ENCODE peak calls at places on chromosomes 2 and 18, in five cellular contexts. B is fibroblast of lung, M is AG09309, O is foreskin fibroblast, Z is uterus. Y is an unnamed sample.

GRCh38 chr2:9360110-9360509 is 63.2 kb downstream of the ITGB1BP1 start:
- DNase-seq in B (no peak), M (no peak), O (no peak), Z (no peak), Y (no peak)

GRCh38 chr18:58845913-58846312 is 18.8 kb upstream of the ZNF532 start:
- DNase-seq in B (no peak), M (no peak), O (no peak), Z (no peak), Y (no peak)

GRCh38 chr2:149606251-149606811 is 18.8 kb upstream of the MMADHC start:
- DNase-seq in B (no peak), M (no peak), O (peak; percentile 54), Z (no peak), Y (no peak)

GRCh38 chr18:3036108-3036507 is 23.2 kb upstream of the LPIN2 start:
- DNase-seq in B (no peak), M (no peak), O (no peak), Z (no peak), Y (no peak)

GRCh38 chr2:71385008-71385407 is 53.4 kb downstream of the ZNF638 start:
- DNase-seq in B (peak; percentile 94), M (peak; percentile 18), O (peak; percentile 86), Z (no peak), Y (peak; percentile 24)

GRCh38 chr2:198077477-198077876 is 273.1 kb downstream of the PLCL1 start:
- DNase-seq in B (no peak), M (no peak), O (no peak), Z (no peak), Y (no peak)

GRCh38 chr2:182652326-182652725 is 63.7 kb upstream of the DNAJC10 start:
- DNase-seq in B (no peak), M (no peak), O (no peak), Z (no peak), Y (no peak)

GRCh38 chr2:218368621-218369153 is 12.0 kb downstream of the CATIP start:
- DNase-seq in B (peak; percentile 15), M (no peak), O (peak; percentile 43), Z (peak; percentile 63), Y (no peak)

GRCh38 chr2:128573116-128573515 is 254.4 kb upstream of the HS6ST1 start:
- DNase-seq in B (no peak), M (no peak), O (no peak), Z (no peak), Y (no peak)

GRCh38 chr2:190636362-190636761 is 12.5 kb upstream of the NAB1 start:
- DNase-seq in B (peak; percentile 82), M (no peak), O (peak; percentile 70), Z (no peak), Y (no peak)

GRCh38 chr2:28904295-28904694 is 9.8 kb downstream of the WDR43 start:
- DNase-seq in B (peak; percentile 46), M (peak; percentile 37), O (peak; percentile 44), Z (no peak), Y (no peak)

GRCh38 chr2:51158236-51158635 is 126.3 kb upstream of the NRXN1 start:
- DNase-seq in B (no peak), M (no peak), O (no peak), Z (no peak), Y (no peak)

GRCh38 chr2:27194538-27195354 is 17.1 kb upstream of the ATRAID start:
- DNase-seq in B (no peak), M (no peak), O (no peak), Z (no peak), Y (no peak)

GRCh38 chr2:138931284-138932256 is 151.4 kb upstream of the NXPH2 start:
- DNase-seq in B (no peak), M (no peak), O (no peak), Z (no peak), Y (no peak)

GRCh38 chr18:3151379-3152264 is 68.1 kb downstream of the MYOM1 start:
- DNase-seq in B (peak; percentile 54), M (peak; percentile 1), O (peak; percentile 65), Z (no peak), Y (no peak)

GRCh38 chr2:190585000-190585678 is 50.6 kb upstream of the NEMP2 start:
- DNase-seq in B (no peak), M (no peak), O (peak; percentile 61), Z (no peak), Y (peak; percentile 47)

GRCh38 chr18:11728247-11728646 is 39.2 kb downstream of the GNAL start:
- DNase-seq in B (peak; percentile 36), M (no peak), O (peak; percentile 17), Z (no peak), Y (no peak)

GRCh38 chr2:112648081-112648480 is 2.3 kb downstream of the SLC20A1 start:
- DNase-seq in B (no peak), M (no peak), O (no peak), Z (no peak), Y (no peak)

GRCh38 chr2:208142255-208142924 is 3.6 kb downstream of the CRYGB start:
- DNase-seq in B (peak; percentile 8), M (peak; percentile 4), O (peak; percentile 46), Z (no peak), Y (no peak)

DNA sequence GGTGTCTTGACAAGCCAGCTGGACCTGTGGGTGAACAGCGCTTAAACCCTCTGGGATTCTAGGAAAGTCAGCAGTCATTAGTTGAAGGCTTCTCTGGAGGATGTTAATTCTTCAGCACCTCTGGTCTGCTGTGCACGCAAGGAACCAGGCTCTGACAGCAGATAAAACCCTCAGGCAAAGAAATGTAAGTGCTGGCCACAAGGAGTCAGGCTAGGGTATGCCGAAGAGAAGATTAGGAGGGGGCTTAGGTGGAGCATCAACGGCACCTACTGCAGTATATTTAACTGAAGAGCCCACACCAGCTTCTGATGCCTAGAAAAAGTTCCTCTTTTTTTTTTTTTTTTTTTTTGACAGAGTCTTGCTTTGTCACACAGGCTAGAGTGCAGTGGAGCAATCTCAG is 304.2 kb upstream of the MC4R start:
- DNase-seq in B (no peak), M (no peak), O (no peak), Z (no peak), Y (no peak)
- TF ChIP-seq CTCF in B (no peak), M (no peak), O (no peak), Z (no peak), Y (no peak)

GRCh38 chr2:143383016-143383415 is 253.8 kb downstream of the ARHGAP15 start:
- DNase-seq in B (no peak), M (no peak), O (no peak), Z (no peak), Y (no peak)
- TF ChIP-seq CTCF in B (no peak), M (no peak), O (no peak), Z (no peak), Y (no peak)

GRCh38 chr2:140863713-140864112 is 1267.1 kb downstream of the LRP1B start:
- DNase-seq in B (peak; percentile 85), M (peak; percentile 7), O (peak; percentile 75), Z (no peak), Y (no peak)
- TF ChIP-seq CTCF in B (no peak), M (peak; percentile 44), O (peak; percentile 20), Z (peak; percentile 10), Y (peak; percentile 60)

GRCh38 chr2:102592601-102593000 is 26.8 kb upstream of the SLC9A2 start:
- DNase-seq in B (peak; percentile 23), M (no peak), O (no peak), Z (no peak), Y (no peak)
- TF ChIP-seq CTCF in B (peak; percentile 31), M (peak; percentile 40), O (peak; percentile 25), Z (no peak), Y (peak; percentile 38)

GRCh38 chr2:7660816-7661215 is 743.6 kb downstream of the RNF144A start:
- DNase-seq in B (no peak), M (no peak), O (no peak), Z (no peak), Y (no peak)
- TF ChIP-seq CTCF in B (no peak), M (no peak), O (no peak), Z (no peak), Y (no peak)

DNA sequence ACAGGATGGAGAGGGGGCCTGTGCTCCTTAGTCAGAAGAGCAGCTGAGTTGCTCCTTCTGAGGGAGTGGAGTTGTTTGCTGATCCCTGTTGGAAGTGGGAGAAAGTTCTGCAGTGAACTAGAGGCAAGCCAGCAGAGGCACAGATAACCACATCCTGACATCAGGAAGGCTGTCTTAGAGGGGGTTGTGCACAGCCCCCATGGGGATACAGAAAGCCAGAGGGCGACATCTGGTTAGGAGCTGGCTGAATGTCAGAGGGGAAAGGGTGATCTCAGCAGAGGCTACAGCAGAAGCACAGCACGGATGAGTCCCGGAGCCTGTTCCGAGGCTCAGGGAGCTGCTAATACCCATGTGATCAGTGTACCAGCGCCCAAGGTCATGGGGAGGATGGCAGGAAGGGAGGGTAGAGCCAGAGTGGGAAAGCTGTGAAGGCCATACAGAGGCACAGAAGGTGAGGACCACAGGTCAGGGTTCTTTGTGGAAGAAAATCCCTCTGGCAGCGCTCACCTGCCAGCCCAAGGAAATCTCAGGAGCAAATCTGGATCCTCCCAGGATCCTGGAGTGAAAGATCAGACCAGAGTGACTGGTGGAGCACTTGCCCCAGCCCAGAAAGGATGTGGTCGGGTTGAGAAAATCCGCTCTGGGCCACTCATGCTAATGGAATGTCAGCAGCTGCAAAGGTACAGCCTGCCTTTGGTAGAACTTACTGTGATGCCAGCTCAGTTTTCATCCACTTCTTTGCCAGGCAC is 111.8 kb downstream of the STPG4 start:
- DNase-seq in B (peak; percentile 92), M (peak; percentile 77), O (peak; percentile 98), Z (peak; percentile 61), Y (peak; percentile 63)
- TF ChIP-seq CTCF in B (no peak), M (no peak), O (no peak), Z (no peak), Y (peak; percentile 7)

GRCh38 chr2:69013837-69014796 is 1.1 kb downstream of the ANTXR1 start:
- DNase-seq in B (peak; percentile 39), M (no peak), O (peak; percentile 56), Z (no peak), Y (no peak)

GRCh38 chr2:69013123-69013836 is at the start of gene ANTXR1:
- DNase-seq in B (peak; percentile 85), M (no peak), O (peak; percentile 85), Z (peak; percentile 66), Y (no peak)

GRCh38 chr2:69012310-69013122 is 463 bp upstream of the ANTXR1 start:
- DNase-seq in B (peak; percentile 79), M (no peak), O (peak; percentile 88), Z (peak; percentile 85), Y (peak; percentile 60)

GRCh38 chr2:69010437-69011194 is 2.4 kb upstream of the ANTXR1 start:
- DNase-seq in B (no peak), M (no peak), O (peak; percentile 28), Z (no peak), Y (no peak)

DNA sequence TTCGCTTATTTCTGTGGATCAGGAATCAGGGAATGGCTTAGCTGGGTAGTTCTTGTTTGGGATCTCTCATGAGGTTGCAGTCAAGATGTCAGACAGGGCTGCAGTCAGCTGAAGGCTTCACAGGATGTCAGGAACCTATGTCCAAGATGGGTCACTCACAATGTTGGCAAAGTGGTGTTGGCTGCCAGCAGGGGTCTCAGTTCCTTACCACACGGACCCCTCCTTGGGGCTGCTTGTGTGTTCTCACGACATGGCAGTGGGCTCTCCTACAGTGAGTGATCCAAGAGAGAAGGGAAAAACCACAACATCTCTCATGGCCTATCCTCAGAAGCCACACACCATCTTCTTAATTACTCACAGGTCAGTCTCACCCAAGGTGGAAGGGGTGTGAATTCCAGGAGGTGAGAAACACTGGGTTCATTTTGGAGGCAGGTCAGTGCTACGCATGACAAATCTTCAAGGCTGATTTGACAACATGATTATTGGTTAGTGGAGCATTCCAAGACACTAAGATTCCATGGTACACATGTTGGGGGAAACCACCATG is 1.3 kb upstream of the ANTXR1 start:
- DNase-seq in B (no peak), M (no peak), O (no peak), Z (no peak), Y (no peak)
- TF ChIP-seq CTCF in B (no peak), M (no peak), O (no peak), Z (no peak), Y (no peak)

Y was measured in AG09319.